ENCODE peak calls at places on chromosomes 5 and 9, in five cellular contexts. D, B, Y, M and Q are unnamed samples.

GRCh38 chr5:139710370-139711066 is 62.4 kb downstream of the CXXC5 start:
- DNase-seq in B (peak; percentile 73), D (peak; percentile 89), Y (peak; percentile 64), M (peak; percentile 83), Q (no peak)

GRCh38 chr5:175922192-175922885 is 45.8 kb downstream of the THOC3 start:
- DNase-seq in M (no peak), Y (no peak), B (no peak), D (no peak), Q (no peak)

GRCh38 chr5:139422307-139422893 is 16.9 kb downstream of the DNAJC18 start:
- DNase-seq in B (no peak), D (peak; percentile 66), M (peak; percentile 74), Y (peak; percentile 61), Q (no peak)

GRCh38 chr5:55868846-55869245 is 17.7 kb downstream of the IL31RA start:
- DNase-seq in Y (no peak), D (no peak), B (no peak), M (no peak), Q (peak; percentile 91)

GRCh38 chr9:120965344-120966004 is 38.9 kb upstream of the TRAF1 start:
- DNase-seq in M (peak; percentile 25), B (no peak), D (no peak), Y (peak; percentile 19), Q (no peak)

GRCh38 chr5:140351609-140352334 is 5.4 kb upstream of the HBEGF start:
- DNase-seq in B (no peak), Y (peak; percentile 85), D (peak; percentile 68), M (peak; percentile 66), Q (no peak)

GRCh38 chr5:60366489-60366888 is 333.5 kb downstream of the DEPDC1B start:
- DNase-seq in M (no peak), Y (no peak), B (no peak), D (no peak), Q (no peak)

GRCh38 chr5:145443366-145443765 is 391.8 kb downstream of the PRELID2 start:
- DNase-seq in D (no peak), B (no peak), M (no peak), Y (no peak), Q (no peak)

GRCh38 chr9:113516840-113517577 is 53.5 kb downstream of the RGS3 start:
- DNase-seq in D (peak; percentile 84), M (no peak), Y (no peak), B (no peak), Q (no peak)

GRCh38 chr5:105956456-105957177 is 1714.1 kb downstream of the EFNA5 start:
- DNase-seq in M (no peak), B (no peak), D (no peak), Y (no peak), Q (no peak)

GRCh38 chr5:126188804-126189203 is 234.4 kb upstream of the GRAMD2B start:
- DNase-seq in Y (no peak), M (no peak), B (no peak), D (no peak), Q (no peak)

GRCh38 chr5:141343242-141343952 is at the start of gene PCDHGA3:
- DNase-seq in B (no peak), M (no peak), D (no peak), Y (peak; percentile 41), Q (no peak)

GRCh38 chr5:17190242-17190778 is 27.1 kb upstream of the BASP1 start:
- DNase-seq in D (no peak), Y (peak; percentile 26), M (peak; percentile 35), B (no peak), Q (no peak)

GRCh38 chr5:57221049-57221568 is 47.2 kb downstream of the GPBP1 start:
- DNase-seq in Y (peak; percentile 48), M (peak; percentile 49), B (no peak), D (no peak), Q (no peak)

GRCh38 chr5:145104106-145104505 is 731.0 kb downstream of the PRELID2 start:
- DNase-seq in Y (no peak), B (no peak), M (no peak), D (no peak), Q (no peak)

GRCh38 chr9:9004844-9005243 is 1205.3 kb upstream of the DMAC1 start:
- DNase-seq in D (no peak), Y (no peak), M (no peak), B (no peak), Q (no peak)

GRCh38 chr5:118042076-118042475 is 946.3 kb downstream of the DTWD2 start:
- DNase-seq in Y (no peak), D (no peak), B (no peak), M (peak; percentile 7), Q (no peak)

GRCh38 chr5:118043531-118043930 is 944.8 kb downstream of the DTWD2 start:
- DNase-seq in Y (no peak), D (no peak), B (no peak), M (no peak), Q (no peak)

GRCh38 chr5:118040496-118040895 is 947.9 kb downstream of the DTWD2 start:
- DNase-seq in M (no peak), Y (no peak), D (no peak), B (no peak), Q (no peak)

DNA sequence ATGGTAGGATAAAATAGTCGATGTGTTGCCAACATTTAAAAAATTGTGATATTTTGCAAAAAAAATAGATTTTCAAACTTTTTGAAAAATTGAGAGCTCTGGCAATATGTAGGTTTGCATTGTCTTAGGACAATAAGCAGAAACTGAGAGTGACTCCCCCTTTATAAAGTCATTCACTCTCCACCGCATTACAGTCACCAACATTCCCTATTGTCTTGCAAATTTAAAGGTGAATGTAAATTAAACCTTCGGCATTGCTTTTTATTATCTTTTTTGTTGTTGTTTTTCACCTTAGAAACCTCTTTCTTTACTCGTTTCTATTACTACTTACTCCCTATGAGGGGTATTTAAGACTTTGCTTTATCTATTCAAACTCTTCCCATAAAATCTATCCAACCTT is 944.2 kb downstream of the DTWD2 start:
- DNase-seq in B (no peak), M (no peak), D (no peak), Y (no peak), Q (no peak)
- H3K27ac ChIP-seq in B (no peak overlapping the region), M (no peak overlapping the region), D (no peak overlapping the region), Y (no peak overlapping the region), Q (no peak overlapping the region)

GRCh38 chr9:630817-631216 is 210.7 kb upstream of the DMRT1 start:
- DNase-seq in B (no peak), M (no peak), D (no peak), Y (no peak), Q (no peak)
- H3K27ac ChIP-seq in B (no peak overlapping the region), M (no peak overlapping the region), D (no peak overlapping the region), Y (peak overlapping the region; percentile 36), Q (peak overlapping the region; percentile 85)

DNA sequence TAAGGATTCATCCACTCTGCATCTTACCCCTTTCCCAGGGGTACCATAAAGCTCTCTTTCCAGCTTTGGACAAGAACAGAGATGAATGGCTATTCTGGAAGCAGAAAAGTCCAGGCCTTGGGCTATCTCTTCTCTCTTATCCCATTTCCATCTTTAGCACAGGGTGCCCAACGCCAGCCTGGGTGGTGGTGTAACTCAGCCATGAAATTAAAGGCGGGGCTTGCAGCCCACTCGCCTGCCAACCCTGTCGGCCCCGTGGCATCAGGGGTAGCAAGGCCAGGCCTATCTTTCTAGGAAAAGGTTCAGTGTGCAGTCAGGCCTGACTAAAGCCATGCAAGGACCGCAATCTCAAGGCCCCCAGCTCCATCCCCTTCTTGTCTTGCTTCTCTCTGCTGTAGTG is 78.7 kb downstream of the FGF18 start:
- DNase-seq in B (no peak), D (no peak), M (no peak), Y (no peak), Q (no peak)
- H3K27ac ChIP-seq in B (no peak overlapping the region), D (no peak overlapping the region), M (no peak overlapping the region), Y (no peak overlapping the region), Q (no peak overlapping the region)

GRCh38 chr5:114729986-114730385 is 368.1 kb downstream of the KCNN2 start:
- DNase-seq in B (no peak), D (no peak), M (no peak), Y (no peak), Q (no peak)

GRCh38 chr5:114726126-114726525 is 364.3 kb downstream of the KCNN2 start:
- DNase-seq in D (no peak), M (no peak), Y (no peak), B (no peak), Q (no peak)
- H3K27ac ChIP-seq in D (no peak overlapping the region), M (no peak overlapping the region), Y (no peak overlapping the region), B (no peak overlapping the region), Q (no peak overlapping the region)

GRCh38 chr5:178460598-178461425 is 129.4 kb downstream of the COL23A1 start:
- DNase-seq in M (peak; percentile 81), D (no peak), Y (peak; percentile 88), B (peak; percentile 88), Q (no peak)

GRCh38 chr5:178458140-178458539 is 132.1 kb downstream of the COL23A1 start:
- DNase-seq in Y (no peak), D (no peak), M (no peak), B (no peak), Q (no peak)

GRCh38 chr5:178461426-178461730 is 128.8 kb downstream of the COL23A1 start:
- DNase-seq in B (no peak), M (no peak), Y (no peak), D (no peak), Q (no peak)

GRCh38 chr5:178462846-178463245 is 127.3 kb downstream of the COL23A1 start:
- DNase-seq in Y (no peak), D (no peak), M (no peak), B (no peak), Q (no peak)

DNA sequence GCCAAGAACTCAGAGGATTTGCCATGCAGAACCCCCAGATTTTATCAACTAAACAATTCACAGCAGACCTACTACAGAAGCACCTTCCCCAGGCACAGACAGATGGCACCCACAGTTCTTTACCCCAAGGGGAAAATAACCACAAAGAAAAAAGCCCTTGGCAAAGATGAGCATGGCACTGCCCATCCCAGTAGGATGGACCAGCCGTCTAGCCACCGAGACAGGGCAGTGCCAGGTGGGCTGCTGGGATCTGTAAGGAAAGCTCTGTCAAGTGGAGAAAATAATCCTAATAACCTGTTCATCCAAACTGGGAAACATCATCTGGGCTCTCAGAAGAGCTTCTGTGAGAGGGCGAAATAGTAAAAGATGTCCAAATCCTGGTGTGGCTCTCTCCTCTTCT is 130.0 kb downstream of the COL23A1 start:
- DNase-seq in D (no peak), M (no peak), B (no peak), Y (no peak), Q (no peak)
- H3K27ac ChIP-seq in D (no peak overlapping the region), M (no peak overlapping the region), B (no peak overlapping the region), Y (peak overlapping the region; percentile 73), Q (no peak overlapping the region)

DNA sequence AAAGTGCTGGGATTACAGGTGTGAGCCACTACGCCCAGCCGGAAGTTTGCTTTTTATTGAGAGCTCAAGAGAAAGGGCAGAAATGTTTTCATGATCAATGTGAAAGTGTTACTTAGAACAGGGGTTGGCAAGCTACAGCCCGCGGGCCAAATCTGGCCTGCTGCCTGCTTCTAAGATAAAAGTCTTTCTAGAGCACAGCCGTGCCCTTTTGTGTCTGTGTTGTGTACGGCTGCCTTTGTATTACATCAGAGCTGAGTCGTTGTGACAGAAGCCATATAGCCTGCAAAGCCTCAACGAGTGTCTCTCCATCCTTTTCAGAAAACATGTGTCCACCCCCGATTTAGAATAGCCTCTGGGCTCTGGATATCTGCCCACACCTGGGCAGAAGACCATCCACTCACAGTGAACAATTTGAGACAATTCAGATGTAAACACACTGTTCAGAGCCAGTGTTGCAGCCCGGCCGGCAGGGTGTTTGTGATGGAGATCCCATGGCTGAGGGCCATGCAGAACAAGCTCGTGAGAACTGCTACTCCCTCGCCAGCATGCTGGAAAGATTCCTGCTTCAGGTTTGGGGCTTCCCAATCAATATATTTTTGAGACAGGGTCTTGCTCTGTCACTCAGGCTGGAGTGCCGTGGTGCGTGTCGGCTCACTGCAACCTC is 28.8 kb downstream of the AK8 start:
- DNase-seq in B (no peak), D (no peak), M (peak; percentile 81), Y (no peak), Q (no peak)
- H3K27ac ChIP-seq in B (no peak overlapping the region), D (no peak overlapping the region), M (no peak overlapping the region), Y (no peak overlapping the region), Q (no peak overlapping the region)